ENCODE peak calls at places on chromosomes 3 and 15, in eight cellular contexts. D is skeletal muscle cell; L is Kasumi-1; B is activated CD4-positive, alpha-beta T cell treated with anti-CD3 and anti-CD28 coated beads for 48 hours; W is astrocyte of the hippocampus; J is NCI-H774; R is IMR-90; I is spleen. N is an unnamed sample.

GRCh38 chr3:134877788-134878187 is 82.7 kb downstream of the EPHB1 start:
- DNase-seq in L (no peak), I (peak), R (no peak), W (no peak), J (no peak), D (no peak), B (no peak), N (no peak)

GRCh38 chr3:71972031-71972430 is 187.1 kb upstream of the PROK2 start:
- DNase-seq in I (no peak), R (no peak), L (no peak), B (no peak), J (no peak), W (no peak), D (no peak), N (no peak)

GRCh38 chr15:41284425-41285177 is 47.8 kb downstream of the OIP5 start:
- DNase-seq in B (no peak), W (peak), I (no peak), D (no peak), R (no peak), J (no peak), L (no peak), N (no peak)

GRCh38 chr15:76325704-76326103 is 10.9 kb upstream of the ISL2 start:
- DNase-seq in L (no peak), D (no peak), J (no peak), W (no peak), R (no peak), I (no peak), B (no peak), N (no peak)

GRCh38 chr15:32878849-32879795 is 161.3 kb downstream of the GREM1 start:
- DNase-seq in R (no peak), J (no peak), B (no peak), D (no peak), L (no peak), W (no peak), I (no peak), N (no peak)

GRCh38 chr3:54965746-54966145 is 37.9 kb upstream of the LRTM1 start:
- DNase-seq in W (peak), J (no peak), L (no peak), R (peak), D (peak), B (no peak), I (no peak), N (no peak)

GRCh38 chr15:60479711-60480110 is 769 bp upstream of the ICE2 start:
- DNase-seq in I (no peak), W (no peak), R (no peak), L (no peak), J (peak), B (peak), D (no peak), N (no peak)

GRCh38 chr3:167936010-167936409 is 159.7 kb downstream of the GOLIM4 start:
- DNase-seq in R (no peak), W (no peak), J (no peak), L (no peak), I (no peak), B (no peak), D (no peak), N (peak)

GRCh38 chr3:60839242-60839641 is 412.0 kb downstream of the FHIT start:
- DNase-seq in L (no peak), I (no peak), R (no peak), W (peak), B (no peak), J (no peak), D (no peak), N (no peak)

GRCh38 chr15:43134157-43134637 is 811 bp downstream of the TMEM62 start:
- DNase-seq in W (peak), J (no peak), I (no peak), R (no peak), B (no peak), L (no peak), D (no peak), N (no peak)

GRCh38 chr3:43294975-43295374 is 8.6 kb downstream of the SNRK start:
- DNase-seq in I (no peak), D (no peak), R (no peak), L (no peak), W (peak), B (no peak), J (no peak), N (no peak)

GRCh38 chr15:60396964-60397771 is 618 bp downstream of the ANXA2 start:
- DNase-seq in D (no peak), I (peak), B (peak), L (peak), W (peak), R (peak), J (no peak), N (no peak)

GRCh38 chr15:28191832-28192231 is 92.7 kb upstream of the OCA2 start:
- DNase-seq in D (peak), W (peak), I (no peak), B (no peak), L (no peak), J (no peak), R (peak), N (no peak)

GRCh38 chr3:73813291-73813977 is 188.7 kb upstream of the PDZRN3 start:
- DNase-seq in W (no peak), J (no peak), D (peak), I (no peak), L (no peak), R (no peak), B (no peak), N (peak)

GRCh38 chr3:193827039-193827669 is 234.1 kb downstream of the OPA1 start:
- DNase-seq in J (no peak), I (no peak), R (no peak), B (no peak), W (peak), D (no peak), L (no peak), N (no peak)

GRCh38 chr3:195385526-195385925 is 57.3 kb downstream of the ACAP2 start:
- DNase-seq in J (no peak), R (peak), L (no peak), W (peak), I (no peak), B (no peak), D (no peak), N (no peak)